ENCODE peak calls at places on chromosome 1, in four cellular contexts. N is type B pancreatic cell, L is astrocyte of the spinal cord, O is Daoy. G is an unnamed sample.

GRCh38 chr1:161073474-161074121 is 3.9 kb upstream of the ARHGAP30 start:
- DNase-seq in N (no peak), L (no peak), O (no peak), G (no peak)

GRCh38 chr1:91684599-91685196 is 184.0 kb downstream of the CDC7 start:
- DNase-seq in L (peak; percentile 42), N (no peak), O (no peak), G (peak; percentile 44)

GRCh38 chr1:227885135-227885647 is 62.5 kb downstream of the WNT9A start:
- DNase-seq in N (peak; percentile 61), L (no peak), O (no peak), G (no peak)

GRCh38 chr1:222370911-222371717 is 176.8 kb downstream of the HHIPL2 start:
- DNase-seq in N (no peak), O (peak; percentile 86), L (peak; percentile 97), G (no peak)

GRCh38 chr1:51421961-51422360 is 91.6 kb upstream of the TTC39A start:
- DNase-seq in L (peak; percentile 75), O (peak; percentile 18), N (no peak), G (peak; percentile 79)

GRCh38 chr1:57794078-57794477 is 370.2 kb upstream of the DAB1 start:
- DNase-seq in L (no peak), N (no peak), O (no peak), G (no peak)

GRCh38 chr1:169513208-169513607 is 27.5 kb upstream of the SLC19A2 start:
- DNase-seq in L (no peak), N (no peak), O (no peak), G (no peak)

GRCh38 chr1:19043579-19044443 is 87.3 kb upstream of the IFFO2 start:
- DNase-seq in L (no peak), N (no peak), O (no peak), G (no peak)

GRCh38 chr1:175494950-175495349 is 248.4 kb downstream of the TNR start:
- DNase-seq in N (no peak), L (no peak), O (peak; percentile 39), G (no peak)

GRCh38 chr1:171985639-171986038 is 144.3 kb downstream of the DNM3 start:
- DNase-seq in N (no peak), O (peak; percentile 15), L (no peak), G (peak; percentile 26)

GRCh38 chr1:78619803-78620579 is at the start of gene IFI44L:
- DNase-seq in O (peak; percentile 63), L (peak; percentile 80), N (peak; percentile 64), G (peak; percentile 62)

GRCh38 chr1:54199151-54199764 is 572 bp downstream of the CYB5RL start:
- DNase-seq in L (no peak), O (no peak), N (no peak), G (no peak)

GRCh38 chr1:1306070-1306660 is 1.6 kb downstream of the ACAP3 start:
- DNase-seq in O (peak; percentile 51), N (no peak), L (no peak), G (peak; percentile 67)

GRCh38 chr1:34787461-34788420 is 5.1 kb upstream of the GJA4 start:
- DNase-seq in O (no peak), N (peak; percentile 50), L (no peak), G (peak; percentile 28)

GRCh38 chr1:153616885-153617428 is 832 bp upstream of the S100A14 start:
- DNase-seq in O (no peak), L (no peak), N (no peak), G (no peak)

GRCh38 chr1:202143011-202143767 is 1.3 kb downstream of the ARL8A start:
- DNase-seq in N (no peak), O (no peak), L (no peak), G (no peak)

GRCh38 chr1:32898056-32898455 is 3.1 kb downstream of the TMEM54 start:
- DNase-seq in N (no peak), L (no peak), O (no peak), G (no peak)

GRCh38 chr1:204587621-204588020 is 71.4 kb downstream of the MDM4 start:
- DNase-seq in N (no peak), O (no peak), L (no peak), G (no peak)

GRCh38 chr1:229283183-229283611 is 12.3 kb downstream of the RAB4A start:
- DNase-seq in N (no peak), L (no peak), O (no peak), G (no peak)

GRCh38 chr1:113538225-113538624 is 147.9 kb downstream of the MAGI3 start:
- DNase-seq in O (peak; percentile 24), N (no peak), L (peak; percentile 28), G (no peak)

GRCh38 chr1:43531453-43531905 is 796 bp downstream of the PTPRF start:
- DNase-seq in N (no peak), O (peak; percentile 42), L (no peak), G (peak; percentile 50)

GRCh38 chr1:27152004-27152828 is 2.7 kb downstream of the SLC9A1 start:
- DNase-seq in N (no peak), L (no peak), O (no peak), G (no peak)

GRCh38 chr1:201405484-201405831 is 6.3 kb upstream of the LAD1 start:
- DNase-seq in O (peak; percentile 71), N (no peak), L (no peak), G (no peak)

GRCh38 chr1:42335809-42336518 is 929 bp upstream of the FOXJ3 start:
- DNase-seq in L (peak; percentile 51), N (no peak), O (peak; percentile 43), G (peak; percentile 31)

GRCh38 chr1:192805832-192806323 is 3.0 kb upstream of the RGS2 start:
- DNase-seq in N (no peak), L (peak; percentile 87), O (peak; percentile 70), G (peak; percentile 85)

GRCh38 chr1:98172022-98172421 is 251.2 kb upstream of the DPYD start:
- DNase-seq in O (no peak), N (no peak), L (no peak), G (no peak)

GRCh38 chr1:234851450-234852438 is 241.8 kb upstream of the IRF2BP2 start:
- DNase-seq in L (peak; percentile 25), N (no peak), O (peak; percentile 91), G (no peak)

GRCh38 chr1:145956776-145957442 is 908 bp downstream of the LIX1L start:
- DNase-seq in N (no peak), L (peak; percentile 47), O (peak; percentile 13), G (no peak)

GRCh38 chr1:32500387-32501209 is 35.7 kb downstream of the ZBTB8B start:
- DNase-seq in N (peak; percentile 74), O (peak; percentile 83), L (peak; percentile 53), G (peak; percentile 80)

GRCh38 chr1:221137668-221138067 is 258.4 kb downstream of the HLX start:
- DNase-seq in N (no peak), L (no peak), O (no peak), G (no peak)

GRCh38 chr1:8353386-8353785 is 35.5 kb downstream of the SLC45A1 start:
- DNase-seq in L (no peak), N (no peak), O (no peak), G (no peak)

GRCh38 chr1:182087951-182088350 is 26.4 kb upstream of the ZNF648 start:
- DNase-seq in N (no peak), L (no peak), O (no peak), G (no peak)

GRCh38 chr1:87918398-87918797 is 589.7 kb downstream of the LMO4 start:
- DNase-seq in N (no peak), L (no peak), O (no peak), G (no peak)